ENCODE peak calls at places on chromosomes 13 and 19, in four cellular contexts. X is activated CD4-positive, CD25-positive, alpha-beta regulatory T cell; Y is NCI-H2171; N is CD4-positive, alpha-beta T cell. V is an unnamed sample.

GRCh38 chr19:17296278-17296677 is 6.9 kb downstream of the ABHD8 start:
- DNase-seq in X (no peak), Y (no peak), N (no peak), V (no peak)

GRCh38 chr13:56755181-56755580 is 385.5 kb upstream of the PRR20A start:
- DNase-seq in X (no peak), Y (no peak), N (no peak), V (no peak)

GRCh38 chr13:41299316-41300094 is 11.6 kb upstream of the NAA16 start:
- DNase-seq in X (no peak), Y (no peak), N (no peak), V (no peak)

GRCh38 chr19:2768365-2769132 is 14.5 kb downstream of the SGTA start:
- DNase-seq in X (no peak), Y (no peak), N (no peak), V (no peak)

GRCh38 chr13:80055804-80056203 is 285.1 kb downstream of the SPRY2 start:
- DNase-seq in X (no peak), Y (no peak), N (no peak), V (no peak)

GRCh38 chr13:44231786-44232516 is 141.7 kb upstream of the SERP2 start:
- DNase-seq in X (no peak), Y (no peak), N (no peak), V (peak)

GRCh38 chr19:2271516-2272103 is 10.4 kb downstream of the PEAK3 start:
- DNase-seq in X (no peak), Y (no peak), N (no peak), V (peak)

GRCh38 chr13:110767476-110767875 is 54.0 kb downstream of the ING1 start:
- DNase-seq in X (no peak), Y (no peak), N (no peak), V (no peak)

GRCh38 chr13:47216176-47216822 is 319.4 kb upstream of the HTR2A start:
- DNase-seq in X (no peak), Y (no peak), N (no peak), V (no peak)

GRCh38 chr19:10226376-10227214 is 4.5 kb downstream of the S1PR2 start:
- DNase-seq in X (no peak), Y (no peak), N (no peak), V (peak)

GRCh38 chr19:50639121-50640112 is at the start of gene SYT3:
- DNase-seq in X (no peak), Y (peak), N (no peak), V (peak)

GRCh38 chr19:6610934-6611370 is 20.0 kb upstream of the CD70 start:
- DNase-seq in X (no peak), Y (no peak), N (no peak), V (no peak)

GRCh38 chr19:21158523-21159135 is 16.8 kb downstream of the ZNF431 start:
- DNase-seq in X (no peak), Y (no peak), N (no peak), V (no peak)

GRCh38 chr13:60699636-60700035 is 302.6 kb downstream of the TDRD3 start:
- DNase-seq in X (no peak), Y (no peak), N (no peak), V (no peak)

GRCh38 chr13:33761744-33762143 is 56.2 kb upstream of the RFC3 start:
- DNase-seq in X (no peak), Y (no peak), N (no peak), V (no peak)

GRCh38 chr13:104196611-104197010 is 1130.4 kb upstream of the SLC10A2 start:
- DNase-seq in X (no peak), Y (no peak), N (no peak), V (no peak)

GRCh38 chr19:18336121-18336520 is 4.3 kb upstream of the PGPEP1 start:
- DNase-seq in X (no peak), Y (no peak), N (no peak), V (no peak)

GRCh38 chr13:100689191-100689590 is 14.6 kb upstream of the TMTC4 start:
- DNase-seq in X (no peak), Y (no peak), N (no peak), V (no peak)

GRCh38 chr19:7202888-7203287 is 91.3 kb downstream of the INSR start:
- DNase-seq in X (no peak), Y (no peak), N (no peak), V (no peak)

GRCh38 chr19:12789098-12789903 is 2.0 kb upstream of the JUNB start:
- DNase-seq in X (no peak), Y (no peak), N (no peak), V (no peak)

GRCh38 chr19:20339444-20339843 is 172.4 kb downstream of the ZNF486 start:
- DNase-seq in X (no peak), Y (no peak), N (no peak), V (no peak)